ENCODE peak calls at places on chromosome 1, in nine cellular contexts. V is activated CD4-positive, alpha-beta T cell treated with anti-CD3 and anti-CD28 coated beads, Interleukin-2, amount 10 ng/mL, durations not matched to agents 7 days and 5 days; Y is activated T-cell treated with anti-CD3 and anti-CD28 coated beads for 4 hours; O is hepatic stellate cell; D is hepatocyte; T is B cell; S is fibroblast of the conjunctiva; I is stromal cell of bone marrow; R is stimulated activated CD8-positive, alpha-beta memory T cell treated with anti-CD3 and anti-CD28 coated beads, Interleukin-15, amount 100 ng/mL, for 1 hour. M is an unnamed sample.
A peak's percentile ranks its signal among the peaks of the same experiment; 100 is the strongest.

GRCh38 chr1:64396817-64397216 is 73.1 kb upstream of the CACHD1 start:
- DNase-seq in V (no peak), Y (no peak), O (no peak), D (no peak), T (no peak), S (no peak), I (no peak), R (no peak), M (no peak)

GRCh38 chr1:23742670-23743286 is 493 bp upstream of the ELOA start:
- DNase-seq in V (no peak), Y (peak; percentile 17), O (no peak), D (no peak), T (no peak), S (no peak), I (no peak), R (no peak), M (no peak)

GRCh38 chr1:37726746-37727145 is 34.4 kb downstream of the CDCA8 start:
- DNase-seq in V (no peak), Y (no peak), O (no peak), D (no peak), T (no peak), S (no peak), I (no peak), R (no peak), M (no peak)

GRCh38 chr1:235296729-235297128 is 31.2 kb downstream of the ARID4B start:
- DNase-seq in V (no peak), Y (no peak), O (no peak), D (no peak), T (no peak), S (no peak), I (no peak), R (no peak), M (no peak)

GRCh38 chr1:47059376-47059775 is 7.7 kb upstream of the CYP4Z1 start:
- DNase-seq in V (no peak), Y (no peak), O (no peak), D (no peak), T (no peak), S (no peak), I (no peak), R (no peak), M (no peak)

GRCh38 chr1:174218983-174219382 is 59.7 kb downstream of the RABGAP1L start:
- DNase-seq in V (no peak), Y (no peak), O (no peak), D (no peak), T (no peak), S (no peak), I (no peak), R (no peak), M (peak; percentile 24)

GRCh38 chr1:197918815-197919522 is 1.8 kb downstream of the LHX9 start:
- DNase-seq in V (no peak), Y (no peak), O (no peak), D (no peak), T (peak; percentile 28), S (no peak), I (no peak), R (no peak), M (no peak)

GRCh38 chr1:154154534-154155181 is at the start of gene NUP210L:
- DNase-seq in V (no peak), Y (no peak), O (peak; percentile 34), D (peak; percentile 26), T (no peak), S (no peak), I (peak; percentile 40), R (no peak), M (no peak)

GRCh38 chr1:25699501-25700089 is 83.0 kb downstream of the MAN1C1 start:
- DNase-seq in V (no peak), Y (no peak), O (no peak), D (no peak), T (no peak), S (no peak), I (no peak), R (no peak), M (no peak)

GRCh38 chr1:239560921-239561320 is 174.6 kb downstream of the CHRM3 start:
- DNase-seq in V (no peak), Y (no peak), O (no peak), D (no peak), T (no peak), S (no peak), I (no peak), R (no peak), M (no peak)

GRCh38 chr1:221462345-221462744 is 279.5 kb downstream of the DUSP10 start:
- DNase-seq in V (no peak), Y (no peak), O (no peak), D (no peak), T (no peak), S (peak; percentile 20), I (peak; percentile 49), R (no peak), M (no peak)

GRCh38 chr1:164380893-164381292 is 178.1 kb upstream of the PBX1 start:
- DNase-seq in V (no peak), Y (no peak), O (no peak), D (no peak), T (no peak), S (peak; percentile 5), I (peak; percentile 82), R (no peak), M (no peak)

GRCh38 chr1:181073638-181074037 is 14.9 kb upstream of the IER5 start:
- DNase-seq in V (no peak), Y (no peak), O (peak; percentile 57), D (peak; percentile 46), T (no peak), S (peak; percentile 47), I (no peak), R (no peak), M (no peak)

GRCh38 chr1:152752225-152752624 is 5.6 kb upstream of the KPRP start:
- DNase-seq in V (no peak), Y (no peak), O (peak; percentile 53), D (no peak), T (no peak), S (peak; percentile 49), I (peak; percentile 18), R (no peak), M (no peak)

GRCh38 chr1:113451710-113452109 is 61.4 kb downstream of the MAGI3 start:
- DNase-seq in V (no peak), Y (no peak), O (no peak), D (no peak), T (no peak), S (no peak), I (no peak), R (no peak), M (no peak)

GRCh38 chr1:238675241-238675640 is 711.1 kb upstream of the CHRM3 start:
- DNase-seq in V (no peak), Y (no peak), O (no peak), D (no peak), T (no peak), S (no peak), I (no peak), R (no peak), M (no peak)

GRCh38 chr1:64135501-64136245 is 67.8 kb upstream of the UBE2U start:
- DNase-seq in V (no peak), Y (no peak), O (no peak), D (no peak), T (no peak), S (no peak), I (no peak), R (no peak), M (no peak)

GRCh38 chr1:53899206-53899628 is 5.2 kb downstream of the DIO1 start:
- DNase-seq in V (no peak), Y (no peak), O (no peak), D (peak; percentile 43), T (no peak), S (peak; percentile 34), I (peak; percentile 22), R (no peak), M (no peak)

GRCh38 chr1:243642936-243643335 is 207.1 kb downstream of the AKT3 start:
- DNase-seq in V (no peak), Y (no peak), O (no peak), D (no peak), T (no peak), S (no peak), I (no peak), R (no peak), M (no peak)

GRCh38 chr1:163758977-163759670 is 437.4 kb downstream of the NUF2 start:
- DNase-seq in V (no peak), Y (no peak), O (no peak), D (no peak), T (no peak), S (no peak), I (no peak), R (no peak), M (no peak)

GRCh38 chr1:208003241-208003640 is 92.3 kb upstream of the CD34 start:
- DNase-seq in V (no peak), Y (no peak), O (no peak), D (no peak), T (no peak), S (no peak), I (no peak), R (no peak), M (no peak)

GRCh38 chr1:153422450-153423068 is 6.2 kb downstream of the S100A7A start:
- DNase-seq in V (peak; percentile 77), Y (peak; percentile 61), O (peak; percentile 43), D (peak; percentile 77), T (peak; percentile 65), S (peak; percentile 26), I (peak; percentile 40), R (peak; percentile 43), M (peak; percentile 64)

GRCh38 chr1:81834921-81835698 is 34.4 kb downstream of the ADGRL2 start:
- DNase-seq in V (no peak), Y (no peak), O (no peak), D (no peak), T (no peak), S (peak; percentile 33), I (peak; percentile 51), R (no peak), M (no peak)

GRCh38 chr1:200437556-200438203 is 27.8 kb upstream of the ZNF281 start:
- DNase-seq in V (no peak), Y (no peak), O (no peak), D (no peak), T (no peak), S (no peak), I (no peak), R (no peak), M (peak; percentile 4)

GRCh38 chr1:232965912-232966217 is 15.5 kb downstream of the NTPCR start:
- DNase-seq in V (no peak), Y (no peak), O (no peak), D (no peak), T (no peak), S (no peak), I (no peak), R (no peak), M (no peak)

M was measured in OCI-LY7.